ENCODE peak calls at places on chromosomes 11 and 22, in seven cellular contexts. K is CD8-positive, alpha-beta T cell; R is stomach; M is psoas muscle; Z is heart right ventricle; V is spleen; Q is K562. X is an unnamed sample.
A peak's percentile ranks its signal among the peaks of the same experiment; 100 is the strongest.

GRCh38 chr11:121352301-121352891 is 59.8 kb downstream of the SC5D start:
- DNase-seq in K (no peak), R (no peak), M (no peak), Z (no peak), V (no peak), Q (no peak), X (no peak)

GRCh38 chr11:6584528-6584927 is 18.9 kb downstream of the RRP8 start:
- DNase-seq in K (no peak), R (no peak), M (no peak), Z (no peak), V (no peak), Q (no peak), X (no peak)

GRCh38 chr22:41574847-41575381 is 14.1 kb downstream of the CSDC2 start:
- DNase-seq in K (no peak), R (peak; percentile 49), M (peak; percentile 81), Z (peak; percentile 79), V (no peak), Q (no peak), X (no peak)

GRCh38 chr11:73314121-73314948 is 6.3 kb downstream of the ARHGEF17 start:
- DNase-seq in K (no peak), R (no peak), M (peak; percentile 44), Z (peak; percentile 54), V (no peak), Q (peak; percentile 56), X (no peak)

GRCh38 chr11:69353696-69354544 is 60.0 kb downstream of the MYEOV start:
- DNase-seq in K (no peak), R (no peak), M (no peak), Z (no peak), V (no peak), Q (no peak), X (peak; percentile 47)

GRCh38 chr11:59556115-59556882 is 45.0 kb downstream of the OR4D9 start:
- DNase-seq in K (peak; percentile 28), R (no peak), M (peak; percentile 56), Z (peak; percentile 54), V (no peak), Q (peak; percentile 57), X (peak; percentile 55)

GRCh38 chr11:35321532-35322320 is 97.6 kb downstream of the SLC1A2 start:
- DNase-seq in K (no peak), R (no peak), M (no peak), Z (peak; percentile 65), V (no peak), Q (no peak), X (peak; percentile 46)

GRCh38 chr11:86978756-86979608 is 23.8 kb upstream of the FZD4 start:
- DNase-seq in K (no peak), R (no peak), M (no peak), Z (peak; percentile 45), V (no peak), Q (peak; percentile 29), X (no peak)

GRCh38 chr11:94144233-94144632 is 15.6 kb downstream of the PANX1 start:
- DNase-seq in K (no peak), R (no peak), M (no peak), Z (no peak), V (no peak), Q (no peak), X (no peak)

GRCh38 chr11:3853935-3854659 is 1.4 kb upstream of the STIM1 start:
- DNase-seq in K (peak; percentile 57), R (peak; percentile 39), M (peak; percentile 89), Z (no peak), V (peak; percentile 90), Q (no peak), X (no peak)

GRCh38 chr11:67606150-67606476 is 623 bp upstream of the NDUFV1 start:
- DNase-seq in K (no peak), R (no peak), M (no peak), Z (no peak), V (no peak), Q (no peak), X (peak; percentile 21)

GRCh38 chr22:49966041-49966715 is 5.6 kb downstream of the PIM3 start:
- DNase-seq in K (no peak), R (peak; percentile 47), M (peak; percentile 61), Z (no peak), V (peak; percentile 84), Q (no peak), X (peak; percentile 43)

GRCh38 chr11:32153747-32154146 is 62.9 kb downstream of the RCN1 start:
- DNase-seq in K (no peak), R (no peak), M (no peak), Z (no peak), V (no peak), Q (no peak), X (no peak)

GRCh38 chr11:88656960-88657738 is 319.6 kb upstream of the CTSC start:
- DNase-seq in K (no peak), R (no peak), M (no peak), Z (no peak), V (no peak), Q (no peak), X (no peak)

GRCh38 chr11:8732748-8733241 is 50.2 kb downstream of the RPL27A start:
- DNase-seq in K (no peak), R (peak; percentile 40), M (peak; percentile 89), Z (peak; percentile 73), V (peak; percentile 87), Q (no peak), X (peak; percentile 73)

GRCh38 chr11:60809249-60809648 is 24.1 kb downstream of the MS4A10 start:
- DNase-seq in K (no peak), R (no peak), M (peak; percentile 25), Z (no peak), V (no peak), Q (no peak), X (no peak)

GRCh38 chr11:79055866-79056632 is 384.8 kb downstream of the TENM4 start:
- DNase-seq in K (no peak), R (no peak), M (no peak), Z (no peak), V (no peak), Q (no peak), X (no peak)

GRCh38 chr22:28837640-28838039 is 37.3 kb upstream of the XBP1 start:
- DNase-seq in K (no peak), R (no peak), M (no peak), Z (no peak), V (peak; percentile 31), Q (no peak), X (peak; percentile 29)

GRCh38 chr11:18365736-18366135 is 28.6 kb upstream of the LDHA start:
- DNase-seq in K (no peak), R (no peak), M (no peak), Z (no peak), V (no peak), Q (peak; percentile 23), X (no peak)

GRCh38 chr11:69867076-69868002 is 48.1 kb upstream of the FGF3 start:
- DNase-seq in K (no peak), R (no peak), M (peak; percentile 66), Z (no peak), V (no peak), Q (no peak), X (no peak)

GRCh38 chr22:48748113-48748859 is 1079.4 kb downstream of the BRD1 start:
- DNase-seq in K (no peak), R (peak; percentile 20), M (no peak), Z (no peak), V (peak; percentile 56), Q (no peak), X (no peak)

GRCh38 chr11:69309800-69310280 is 15.9 kb downstream of the MYEOV start:
- DNase-seq in K (no peak), R (no peak), M (no peak), Z (no peak), V (no peak), Q (no peak), X (no peak)

GRCh38 chr11:121613724-121614123 is 161.0 kb upstream of the SORL1-AS1 start:
- DNase-seq in K (no peak), R (no peak), M (no peak), Z (no peak), V (no peak), Q (no peak), X (no peak)

GRCh38 chr22:21003782-21004181 is 1.9 kb upstream of the THAP7 start:
- DNase-seq in K (no peak), R (no peak), M (no peak), Z (no peak), V (no peak), Q (no peak), X (no peak)

GRCh38 chr11:119421941-119422504 is 949 bp downstream of the THY1 start:
- DNase-seq in K (no peak), R (no peak), M (no peak), Z (no peak), V (no peak), Q (no peak), X (no peak)

DNA sequence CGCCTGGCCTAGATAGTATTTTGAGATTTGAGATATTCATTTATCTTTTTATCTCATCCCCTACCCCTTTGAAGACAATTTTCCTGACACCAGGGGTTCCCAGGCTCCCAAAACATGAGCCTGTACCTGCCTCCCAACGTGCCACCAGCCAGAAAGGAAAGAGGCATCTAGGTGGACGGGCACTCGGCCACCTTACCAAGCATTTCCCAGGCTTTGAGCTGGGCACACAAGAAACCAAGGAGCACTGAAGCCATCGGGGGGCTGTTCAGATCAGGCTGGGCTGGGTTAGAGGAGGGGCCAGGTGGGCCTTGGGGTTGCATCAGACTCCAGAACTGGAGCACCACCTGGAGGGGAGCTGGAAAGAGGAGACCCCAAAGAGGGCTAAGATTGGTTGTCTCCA is 28.5 kb upstream of the BAIAP2L2 start:
- DNase-seq in K (no peak), R (no peak), M (no peak), Z (no peak), V (no peak), Q (no peak), X (no peak)
- TF ChIP-seq CTCF in K (no peak), R (no peak), M (no peak), Z (no peak), V (no peak), Q (no peak), X (no peak)

DNA sequence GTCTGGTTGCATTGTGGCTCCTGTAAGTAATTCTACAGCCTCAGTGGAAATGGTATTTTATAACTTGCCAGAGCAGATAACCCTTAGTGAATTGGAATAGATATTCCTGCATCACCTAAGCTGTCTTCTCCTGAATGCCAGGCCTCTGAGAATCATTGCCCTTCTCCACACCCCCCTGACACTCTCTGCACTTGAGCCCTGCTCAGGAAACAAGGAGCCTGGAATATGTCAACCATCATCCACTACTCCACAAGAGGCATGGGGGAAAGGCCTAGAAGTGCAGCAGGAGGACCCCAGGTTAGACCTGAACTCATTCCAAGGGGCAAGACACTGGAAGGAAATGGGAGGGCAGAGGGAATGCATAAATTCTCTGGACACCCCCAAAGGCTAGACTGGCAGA is 72.4 kb downstream of the DSCAML1 start:
- DNase-seq in K (no peak), R (no peak), M (no peak), Z (no peak), V (peak; percentile 17), Q (no peak), X (no peak)
- H3K27ac ChIP-seq in K (no peak overlapping the region), R (no peak overlapping the region), M (no peak overlapping the region), Z (no peak overlapping the region), V (no peak overlapping the region), Q (no peak overlapping the region), X (no peak overlapping the region)

DNA sequence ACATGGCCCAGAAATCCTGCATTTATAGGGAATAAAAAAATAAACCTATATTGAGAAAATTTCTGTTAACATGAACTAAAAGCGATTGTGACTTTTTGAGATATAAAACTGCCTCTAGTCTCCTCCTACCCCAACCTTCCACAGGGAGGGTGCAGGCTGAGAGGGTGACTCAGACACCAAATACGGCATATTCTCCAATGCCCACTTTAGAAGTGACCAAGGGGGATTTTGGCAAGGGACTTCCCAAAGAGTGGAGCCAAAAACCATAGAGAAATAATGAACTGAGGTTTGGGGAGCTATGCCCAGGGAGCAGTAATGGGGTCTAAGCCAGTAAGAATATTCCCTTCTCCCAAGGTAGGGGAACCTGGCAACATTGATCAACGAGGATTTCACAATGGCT is 124.9 kb upstream of the ZC3H12C start:
- DNase-seq in K (no peak), R (no peak), M (no peak), Z (no peak), V (no peak), Q (no peak), X (no peak)
- TF ChIP-seq CTCF in K (no peak), R (no peak), M (no peak), Z (no peak), V (no peak), Q (no peak), X (no peak)

GRCh38 chr22:46770726-46771125 is 8.3 kb downstream of the TBC1D22A start:
- DNase-seq in K (no peak), R (no peak), M (no peak), Z (no peak), V (peak; percentile 86), Q (no peak), X (no peak)
- H3K27ac ChIP-seq in K (no peak overlapping the region), R (peak overlapping the region; percentile 74), M (peak overlapping the region; percentile 86), Z (peak overlapping the region; percentile 73), V (peak overlapping the region; percentile 85), Q (no peak overlapping the region), X (no peak overlapping the region)